ENCODE peak calls at places on chromosomes 3 and 15, in seven cellular contexts. One of them, this sample, is unnamed.

GRCh38 chr3:79040701-79041100 is 727.1 kb downstream of the ROBO1 start:
- DNase-seq in brain microvascular endothelial cell: peak
- DNase-seq in natural killer cell: no peak
- DNase-seq in ELR: peak
- DNase-seq in T1000: peak
- DNase-seq in BJ: peak
- DNase-seq in activated naive CD8-positive, alpha-beta T cell treated with anti-CD3 and anti-CD28 coated beads, Interleukin-2, amount 10 ng/mL, durations not matched to agents 7 days and 5 days: no peak
- DNase-seq in this sample: no peak

GRCh38 chr3:53350652-53351051 is 3.3 kb upstream of the DCP1A start:
- DNase-seq in activated naive CD8-positive, alpha-beta T cell treated with anti-CD3 and anti-CD28 coated beads, Interleukin-2, amount 10 ng/mL, durations not matched to agents 7 days and 5 days: no peak
- DNase-seq in brain microvascular endothelial cell: peak
- DNase-seq in BJ: no peak
- DNase-seq in T1000: no peak
- DNase-seq in ELR: peak
- DNase-seq in natural killer cell: no peak
- DNase-seq in this sample: no peak

GRCh38 chr3:196016485-196016884 is 65.4 kb downstream of the TFRC start:
- DNase-seq in T1000: no peak
- DNase-seq in activated naive CD8-positive, alpha-beta T cell treated with anti-CD3 and anti-CD28 coated beads, Interleukin-2, amount 10 ng/mL, durations not matched to agents 7 days and 5 days: no peak
- DNase-seq in brain microvascular endothelial cell: peak
- DNase-seq in natural killer cell: no peak
- DNase-seq in ELR: peak
- DNase-seq in BJ: peak
- DNase-seq in this sample: no peak

GRCh38 chr3:46923559-46924350 is 46.2 kb downstream of the PTH1R start:
- DNase-seq in T1000: no peak
- DNase-seq in activated naive CD8-positive, alpha-beta T cell treated with anti-CD3 and anti-CD28 coated beads, Interleukin-2, amount 10 ng/mL, durations not matched to agents 7 days and 5 days: peak
- DNase-seq in ELR: peak
- DNase-seq in BJ: no peak
- DNase-seq in brain microvascular endothelial cell: no peak
- DNase-seq in natural killer cell: peak
- DNase-seq in this sample: no peak

GRCh38 chr3:23116041-23116440 is 87.1 kb upstream of the UBE2E2 start:
- DNase-seq in ELR: no peak
- DNase-seq in T1000: no peak
- DNase-seq in natural killer cell: no peak
- DNase-seq in activated naive CD8-positive, alpha-beta T cell treated with anti-CD3 and anti-CD28 coated beads, Interleukin-2, amount 10 ng/mL, durations not matched to agents 7 days and 5 days: no peak
- DNase-seq in BJ: no peak
- DNase-seq in brain microvascular endothelial cell: no peak
- DNase-seq in this sample: no peak

GRCh38 chr3:107753494-107753893 is 230.7 kb downstream of the BBX start:
- DNase-seq in natural killer cell: no peak
- DNase-seq in BJ: no peak
- DNase-seq in brain microvascular endothelial cell: peak
- DNase-seq in ELR: peak
- DNase-seq in T1000: no peak
- DNase-seq in activated naive CD8-positive, alpha-beta T cell treated with anti-CD3 and anti-CD28 coated beads, Interleukin-2, amount 10 ng/mL, durations not matched to agents 7 days and 5 days: no peak
- DNase-seq in this sample: no peak

GRCh38 chr3:55669133-55669532 is 182.0 kb upstream of the WNT5A start:
- DNase-seq in activated naive CD8-positive, alpha-beta T cell treated with anti-CD3 and anti-CD28 coated beads, Interleukin-2, amount 10 ng/mL, durations not matched to agents 7 days and 5 days: no peak
- DNase-seq in BJ: no peak
- DNase-seq in T1000: no peak
- DNase-seq in brain microvascular endothelial cell: no peak
- DNase-seq in natural killer cell: no peak
- DNase-seq in ELR: no peak
- DNase-seq in this sample: no peak

GRCh38 chr3:10417849-10418248 is 87.5 kb downstream of the ATP2B2 start:
- DNase-seq in natural killer cell: no peak
- DNase-seq in activated naive CD8-positive, alpha-beta T cell treated with anti-CD3 and anti-CD28 coated beads, Interleukin-2, amount 10 ng/mL, durations not matched to agents 7 days and 5 days: no peak
- DNase-seq in ELR: peak
- DNase-seq in BJ: no peak
- DNase-seq in brain microvascular endothelial cell: no peak
- DNase-seq in T1000: no peak
- DNase-seq in this sample: no peak

GRCh38 chr3:156479574-156479973 is 75.3 kb downstream of the SSR3 start:
- DNase-seq in natural killer cell: no peak
- DNase-seq in activated naive CD8-positive, alpha-beta T cell treated with anti-CD3 and anti-CD28 coated beads, Interleukin-2, amount 10 ng/mL, durations not matched to agents 7 days and 5 days: no peak
- DNase-seq in ELR: no peak
- DNase-seq in BJ: no peak
- DNase-seq in T1000: no peak
- DNase-seq in brain microvascular endothelial cell: no peak
- DNase-seq in this sample: no peak

GRCh38 chr15:34810455-34811146 is 15.3 kb upstream of the ACTC1 start:
- DNase-seq in brain microvascular endothelial cell: peak
- DNase-seq in natural killer cell: no peak
- DNase-seq in ELR: peak
- DNase-seq in T1000: peak
- DNase-seq in activated naive CD8-positive, alpha-beta T cell treated with anti-CD3 and anti-CD28 coated beads, Interleukin-2, amount 10 ng/mL, durations not matched to agents 7 days and 5 days: no peak
- DNase-seq in BJ: peak
- DNase-seq in this sample: no peak

GRCh38 chr3:117201906-117202305 is 492.3 kb downstream of the TUSC7 start:
- DNase-seq in brain microvascular endothelial cell: no peak
- DNase-seq in BJ: no peak
- DNase-seq in natural killer cell: no peak
- DNase-seq in T1000: no peak
- DNase-seq in activated naive CD8-positive, alpha-beta T cell treated with anti-CD3 and anti-CD28 coated beads, Interleukin-2, amount 10 ng/mL, durations not matched to agents 7 days and 5 days: no peak
- DNase-seq in ELR: no peak
- DNase-seq in this sample: no peak

GRCh38 chr15:93063292-93063671 is 25.7 kb downstream of the RGMA start:
- DNase-seq in natural killer cell: no peak
- DNase-seq in T1000: no peak
- DNase-seq in BJ: no peak
- DNase-seq in ELR: no peak
- DNase-seq in activated naive CD8-positive, alpha-beta T cell treated with anti-CD3 and anti-CD28 coated beads, Interleukin-2, amount 10 ng/mL, durations not matched to agents 7 days and 5 days: no peak
- DNase-seq in brain microvascular endothelial cell: no peak
- DNase-seq in this sample: no peak

GRCh38 chr3:134974621-134975020 is 179.6 kb downstream of the EPHB1 start:
- DNase-seq in natural killer cell: no peak
- DNase-seq in BJ: no peak
- DNase-seq in T1000: no peak
- DNase-seq in activated naive CD8-positive, alpha-beta T cell treated with anti-CD3 and anti-CD28 coated beads, Interleukin-2, amount 10 ng/mL, durations not matched to agents 7 days and 5 days: no peak
- DNase-seq in brain microvascular endothelial cell: no peak
- DNase-seq in ELR: no peak
- DNase-seq in this sample: no peak

This sample was measured in type B pancreatic cell.